ENCODE peak calls at places on chromosome 1, in four cellular contexts. R is left lung, F is PC-9, M is transverse colon. X is an unnamed sample.

GRCh38 chr1:9280015-9280860 is 12.5 kb upstream of the SPSB1 start:
- DNase-seq in M (peak; percentile 74), F (peak; percentile 55), R (peak; percentile 72), X (no peak)

GRCh38 chr1:201346337-201346939 is 31.0 kb downstream of the TNNT2 start:
- DNase-seq in R (no peak), F (peak; percentile 62), M (peak; percentile 47), X (peak; percentile 17)

GRCh38 chr1:167747988-167748387 is 26.2 kb downstream of the MPZL1 start:
- DNase-seq in M (no peak), R (no peak), F (no peak), X (no peak)

GRCh38 chr1:202291961-202292712 is 49.6 kb downstream of the UBE2T start:
- DNase-seq in M (no peak), F (peak; percentile 83), R (no peak), X (no peak)

GRCh38 chr1:38097256-38097655 is 50.7 kb upstream of the POU3F1 start:
- DNase-seq in M (no peak), R (no peak), F (no peak), X (no peak)

GRCh38 chr1:16156848-16157495 is 1.1 kb upstream of the EPHA2 start:
- DNase-seq in M (no peak), F (no peak), R (no peak), X (no peak)

GRCh38 chr1:226429051-226429461 is 21.2 kb upstream of the PARP1 start:
- DNase-seq in R (no peak), F (no peak), M (no peak), X (no peak)

GRCh38 chr1:3135073-3135745 is 66.2 kb downstream of the PRDM16 start:
- DNase-seq in F (no peak), M (no peak), R (no peak), X (no peak)

GRCh38 chr1:180927841-180928240 is 15.1 kb downstream of the KIAA1614 start:
- DNase-seq in F (no peak), R (no peak), M (no peak), X (no peak)

GRCh38 chr1:8211620-8212442 is 106.1 kb upstream of the SLC45A1 start:
- DNase-seq in R (peak; percentile 82), F (peak; percentile 84), M (peak; percentile 26), X (peak; percentile 79)

GRCh38 chr1:169236143-169236542 is 129.7 kb downstream of the ATP1B1 start:
- DNase-seq in M (no peak), R (no peak), F (no peak), X (no peak)

GRCh38 chr1:2930016-2930815 is 91.1 kb upstream of the ACTRT2 start:
- DNase-seq in R (no peak), F (no peak), M (no peak), X (no peak)

GRCh38 chr1:41713557-41714327 is 205.0 kb downstream of the HIVEP3 start:
- DNase-seq in F (peak; percentile 27), R (no peak), M (no peak), X (no peak)

GRCh38 chr1:160208179-160209040 is 3.2 kb downstream of the PEA15 start:
- DNase-seq in F (no peak), M (no peak), R (no peak), X (no peak)

GRCh38 chr1:15483971-15484370 is 8.1 kb downstream of the CELA2B start:
- DNase-seq in F (no peak), R (no peak), M (no peak), X (no peak)

GRCh38 chr1:77624102-77624501 is 58.4 kb downstream of the ZZZ3 start:
- DNase-seq in M (no peak), R (no peak), F (no peak), X (no peak)

GRCh38 chr1:159058751-159059150 is 17.8 kb downstream of the AIM2 start:
- DNase-seq in R (no peak), F (no peak), M (no peak), X (no peak)

GRCh38 chr1:25649041-25649440 is 32.5 kb downstream of the MAN1C1 start:
- DNase-seq in M (no peak), R (no peak), F (no peak), X (no peak)

GRCh38 chr1:3011631-3012510 is 9.4 kb upstream of the ACTRT2 start:
- DNase-seq in R (peak; percentile 19), F (no peak), M (peak; percentile 4), X (peak; percentile 29)

GRCh38 chr1:221696045-221696444 is 45.8 kb downstream of the DUSP10 start:
- DNase-seq in F (no peak), M (no peak), R (no peak), X (no peak)

GRCh38 chr1:17167783-17168479 is 37.0 kb upstream of the PADI1 start:
- DNase-seq in M (no peak), F (peak; percentile 60), R (no peak), X (no peak)

GRCh38 chr1:222461941-222462340 is 86.0 kb downstream of the HHIPL2 start:
- DNase-seq in R (no peak), F (no peak), M (no peak), X (no peak)

GRCh38 chr1:157095551-157095950 is 4.1 kb downstream of the ETV3L start:
- DNase-seq in M (no peak), R (no peak), F (no peak), X (no peak)

GRCh38 chr1:30255111-30255510 is 468.3 kb downstream of the MATN1 start:
- DNase-seq in R (no peak), M (no peak), F (no peak), X (no peak)

GRCh38 chr1:10691740-10692125 is 104.7 kb downstream of the CASZ1 start:
- DNase-seq in M (peak; percentile 51), F (no peak), R (no peak), X (no peak)

GRCh38 chr1:180973360-180973759 is 49.3 kb downstream of the STX6 start:
- DNase-seq in M (no peak), F (no peak), R (no peak), X (no peak)

GRCh38 chr1:178498896-178499675 is 2.3 kb upstream of the CLEC20A start:
- DNase-seq in F (no peak), M (no peak), R (no peak), X (no peak)

GRCh38 chr1:109787211-109787844 is 23.6 kb upstream of the EPS8L3 start:
- DNase-seq in M (peak; percentile 13), R (peak; percentile 11), F (peak; percentile 29), X (peak; percentile 24)

GRCh38 chr1:30920827-30921226 is 12.3 kb upstream of the SDC3 start:
- DNase-seq in F (no peak), M (no peak), R (no peak), X (no peak)

GRCh38 chr1:87318806-87319205 is 9.9 kb upstream of the LMO4 start:
- DNase-seq in M (no peak), F (no peak), R (no peak), X (no peak)

GRCh38 chr1:29983366-29983765 is 740.0 kb downstream of the MATN1 start:
- DNase-seq in R (no peak), F (no peak), M (no peak), X (no peak)

GRCh38 chr1:243639027-243639658 is 210.9 kb downstream of the AKT3 start:
- DNase-seq in M (no peak), F (no peak), R (no peak), X (no peak)

GRCh38 chr1:228794810-228795209 is 59.5 kb downstream of the RHOU start:
- DNase-seq in F (no peak), R (no peak), M (no peak), X (no peak)

GRCh38 chr1:228793032-228793431 is 57.8 kb downstream of the RHOU start:
- DNase-seq in R (no peak), M (no peak), F (no peak), X (no peak)

GRCh38 chr1:228792601-228793000 is 57.3 kb downstream of the RHOU start:
- DNase-seq in R (no peak), F (no peak), M (no peak), X (no peak)

GRCh38 chr1:228794173-228794572 is 58.9 kb downstream of the RHOU start:
- DNase-seq in F (no peak), R (no peak), M (no peak), X (no peak)

DNA sequence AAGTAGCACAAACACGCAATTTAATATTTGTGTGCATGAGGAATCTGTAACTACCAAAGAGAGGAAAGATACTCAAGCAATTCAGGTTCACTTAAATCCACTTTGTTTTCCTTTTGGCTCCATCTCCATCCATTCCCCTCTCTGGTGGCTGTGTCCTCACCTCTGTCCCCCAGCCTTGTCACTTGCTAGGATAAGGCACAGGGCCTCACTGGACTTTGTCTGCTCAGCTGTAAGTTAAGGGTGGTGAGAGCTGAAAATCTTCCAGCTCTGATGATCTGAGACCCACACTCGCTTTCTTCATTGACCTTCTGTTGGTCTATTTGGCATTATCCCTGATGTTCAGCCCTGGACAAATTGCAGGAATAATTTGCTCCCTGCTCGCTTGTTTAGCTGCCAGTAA is 56.5 kb downstream of the RHOU start:
- DNase-seq in M (no peak), F (no peak), R (no peak), X (no peak)
- H3K27ac ChIP-seq in M (no peak overlapping the region), F (no peak overlapping the region), R (no peak overlapping the region), X (no peak overlapping the region)

GRCh38 chr1:21916447-21917240 is 20.5 kb downstream of the HSPG2 start:
- DNase-seq in M (no peak), R (no peak), F (no peak), X (no peak)
- H3K4me1 ChIP-seq in M (peaks cover 72% of the 10 kb centered on the region), R (peaks cover 26% of the 10 kb centered on the region), F (no peaks in the 10 kb centered on the region), X (peaks cover 63% of the 10 kb centered on the region)

GRCh38 chr1:99171126-99171813 is 93.0 kb upstream of the PLPPR4 start:
- DNase-seq in F (no peak), M (no peak), R (no peak), X (no peak)
- TF ChIP-seq CTCF in F (no peak), M (no peak), R (no peak), X (no peak)

DNA sequence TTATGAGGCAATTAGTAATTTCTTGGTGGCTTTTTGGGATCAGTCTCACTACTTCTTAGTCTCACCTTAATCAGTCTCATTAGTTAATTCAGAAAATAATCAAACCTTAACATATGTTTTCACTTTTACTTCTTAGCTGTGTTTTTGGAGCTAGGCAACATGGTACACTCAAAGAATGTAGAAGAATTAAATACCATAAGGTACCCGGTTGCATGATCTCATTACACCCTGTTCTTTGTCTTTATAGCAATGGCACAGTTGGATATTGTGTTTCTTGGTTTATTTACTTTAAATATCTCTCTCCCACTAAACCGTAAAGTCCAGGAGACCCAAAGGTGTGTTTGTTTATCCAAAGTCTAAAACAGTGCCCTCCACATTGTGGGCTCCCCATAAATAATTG is 132.3 kb downstream of the TNFSF18 start:
- DNase-seq in F (no peak), M (no peak), R (no peak), X (no peak)
- H3K27ac ChIP-seq in F (peak overlapping the region; percentile 84), M (peak overlapping the region; percentile 20), R (no peak overlapping the region), X (no peak overlapping the region)

X was measured in lower lobe of right lung.